ENCODE peak calls at places on chromosomes 7 and 10, in six cellular contexts. H is GM23248, D is HepG2, A is HCT116, G is psoas muscle, E is brain microvascular endothelial cell. M is an unnamed sample.

GRCh38 chr7:41224063-41224763 is 478.7 kb downstream of the INHBA start:
- DNase-seq in D (no peak), H (peak; percentile 60), E (peak; percentile 37), G (no peak), A (peak; percentile 51), M (no peak)

GRCh38 chr7:91228927-91229326 is 35.3 kb upstream of the FZD1 start:
- DNase-seq in D (no peak), E (no peak), H (peak; percentile 36), G (no peak), A (no peak), M (no peak)

GRCh38 chr7:139955098-139955820 is 107.5 kb downstream of the PARP12 start:
- DNase-seq in D (no peak), G (no peak), H (no peak), E (no peak), A (no peak), M (peak; percentile 49)

GRCh38 chr7:1140481-1141104 is 19.4 kb downstream of the ZFAND2A start:
- DNase-seq in D (no peak), A (no peak), G (no peak), H (no peak), E (no peak), M (no peak)

GRCh38 chr7:70177166-70177565 is 578.9 kb downstream of the AUTS2 start:
- DNase-seq in H (peak; percentile 93), E (peak; percentile 4), G (no peak), D (no peak), A (no peak), M (no peak)

GRCh38 chr7:36204044-36204663 is 51.1 kb downstream of the EEPD1 start:
- DNase-seq in D (no peak), G (no peak), H (no peak), E (no peak), A (no peak), M (no peak)

GRCh38 chr10:50152792-50153272 is 85.1 kb downstream of the WASHC2A start:
- DNase-seq in A (no peak), G (peak; percentile 48), D (no peak), E (no peak), H (peak; percentile 6), M (peak; percentile 45)

GRCh38 chr7:68629-69028 is 123.7 kb upstream of the FAM20C start:
- DNase-seq in D (no peak), G (peak; percentile 36), E (no peak), H (peak; percentile 70), A (no peak), M (peak; percentile 68)

GRCh38 chr10:104307576-104308438 is 30.5 kb downstream of the ITPRIP start:
- DNase-seq in D (no peak), E (peak; percentile 28), H (no peak), G (no peak), A (no peak), M (no peak)

GRCh38 chr7:7228967-7229366 is 46.6 kb downstream of the C1GALT1 start:
- DNase-seq in H (no peak), G (no peak), A (no peak), E (no peak), D (no peak), M (no peak)

GRCh38 chr7:128405345-128406146 is 4.2 kb downstream of the IMPDH1 start:
- DNase-seq in D (no peak), G (peak; percentile 71), E (no peak), A (no peak), H (peak; percentile 75), M (peak; percentile 94)

GRCh38 chr10:35328404-35329037 is 7.8 kb upstream of the CCNY start:
- DNase-seq in E (peak; percentile 69), A (no peak), D (no peak), H (peak; percentile 86), G (no peak), M (no peak)

GRCh38 chr10:17138450-17139062 is 8.9 kb upstream of the CUBN start:
- DNase-seq in G (no peak), E (no peak), H (no peak), A (no peak), D (peak; percentile 9), M (no peak)

GRCh38 chr10:72808001-72808400 is 85.5 kb upstream of the OIT3 start:
- DNase-seq in H (no peak), D (no peak), A (no peak), E (no peak), G (no peak), M (no peak)

GRCh38 chr7:33705333-33705833 is 200.0 kb upstream of the BMPER start:
- DNase-seq in G (no peak), A (no peak), D (no peak), H (no peak), E (no peak), M (peak; percentile 70)

GRCh38 chr10:81875680-81876252 is 772 bp downstream of the NRG3 start:
- DNase-seq in G (no peak), A (no peak), H (no peak), D (no peak), E (no peak), M (peak; percentile 62)

GRCh38 chr7:141974831-141975230 is 1.3 kb upstream of the TAS2R38 start:
- DNase-seq in H (peak; percentile 28), A (peak; percentile 28), D (peak; percentile 9), E (peak; percentile 20), G (no peak), M (peak; percentile 18)

GRCh38 chr7:73865738-73866445 is 4.9 kb downstream of the TMEM270 start:
- DNase-seq in A (no peak), G (peak; percentile 69), D (peak; percentile 34), E (peak; percentile 59), H (peak; percentile 84), M (peak; percentile 84)

GRCh38 chr7:137986252-137987010 is 15.5 kb downstream of the CREB3L2 start:
- DNase-seq in A (no peak), G (no peak), H (peak; percentile 91), E (no peak), D (peak; percentile 79), M (no peak)

GRCh38 chr7:31857178-31857577 is 170.2 kb downstream of the PPP1R17 start:
- DNase-seq in A (no peak), G (no peak), H (no peak), E (no peak), D (no peak), M (no peak)

GRCh38 chr10:14815681-14816080 is 22.2 kb downstream of the CDNF start:
- DNase-seq in H (no peak), G (no peak), E (no peak), A (no peak), D (no peak), M (no peak)

GRCh38 chr7:80372415-80372814 is 139.4 kb downstream of the GNAT3 start:
- DNase-seq in A (no peak), E (peak; percentile 19), H (peak; percentile 42), G (no peak), D (no peak), M (no peak)

GRCh38 chr10:73998623-73999622 is 1.0 kb downstream of the VCL start:
- DNase-seq in H (peak; percentile 89), G (peak; percentile 76), D (peak; percentile 27), E (peak; percentile 65), A (peak; percentile 34), M (peak; percentile 70)

GRCh38 chr7:79523426-79523825 is 70.0 kb upstream of the MAGI2 start:
- DNase-seq in H (peak; percentile 34), E (no peak), D (no peak), A (no peak), G (no peak), M (no peak)

GRCh38 chr10:1050555-1050954 is 1.6 kb upstream of the IDI1 start:
- DNase-seq in E (no peak), D (peak; percentile 75), H (peak; percentile 24), G (no peak), A (peak; percentile 60), M (peak; percentile 66)
- H3K4me3 ChIP-seq in E (peak overlapping the region; percentile 100), D (peak overlapping the region; percentile 80), H (peak overlapping the region; percentile 91), G (peak overlapping the region; percentile 89), A (peak overlapping the region; percentile 91), M (no peak overlapping the region)

DNA sequence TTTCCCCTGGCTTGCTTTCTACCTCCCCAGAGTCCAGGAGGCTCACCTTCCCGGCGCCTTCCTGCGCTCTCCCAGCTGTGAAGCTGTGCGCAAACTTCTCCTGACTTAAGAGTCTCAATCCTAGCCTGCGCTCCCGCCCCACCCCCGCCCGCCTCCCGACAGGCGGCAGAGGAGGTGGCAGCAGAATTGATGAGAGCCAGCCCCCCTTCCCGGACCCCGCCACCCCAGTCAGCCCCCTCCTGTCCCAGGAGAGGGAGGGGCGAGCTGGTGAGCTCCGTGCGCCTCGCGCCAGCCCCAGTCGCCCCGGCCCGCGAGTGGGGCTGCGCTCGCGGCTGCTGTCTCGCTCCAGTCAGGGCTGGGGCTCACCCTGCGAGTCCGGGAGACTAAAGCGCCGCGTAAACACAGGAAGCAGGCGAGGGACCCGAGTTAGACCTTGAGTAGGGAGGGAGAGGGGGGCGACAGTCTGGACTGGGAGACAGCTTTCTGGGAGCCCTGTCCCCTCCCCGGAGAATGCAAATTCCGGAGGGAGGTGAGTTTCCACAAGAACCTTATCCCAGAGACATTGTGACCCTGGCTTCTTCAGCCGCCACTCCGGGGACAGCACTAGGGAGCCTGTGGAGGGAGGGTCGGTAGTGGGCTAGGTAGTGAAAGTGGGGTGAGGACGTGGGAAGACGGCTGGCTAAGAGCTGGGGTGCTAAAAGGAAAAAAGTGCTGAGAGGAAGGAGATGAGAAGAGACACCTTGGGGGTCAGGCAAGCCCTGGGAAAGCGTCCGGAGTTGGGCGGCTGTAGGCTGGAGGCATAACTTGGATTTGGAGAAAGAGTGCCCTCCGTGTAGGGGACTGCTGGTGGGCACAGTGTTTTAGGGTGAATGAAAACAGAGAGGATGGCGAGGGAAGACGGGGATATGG is at the start of gene CALCR:
- DNase-seq in H (peak; percentile 8), D (no peak), G (no peak), A (no peak), E (no peak), M (peak; percentile 82)
- H3K27me3 ChIP-seq in H (peaks cover 56% of the 10 kb centered on the region), D (peaks cover 7% of the 10 kb centered on the region), G (peaks cover 8% of the 10 kb centered on the region), A (peaks cover 6% of the 10 kb centered on the region), E (peaks cover 65% of the 10 kb centered on the region), M (peaks cover 45% of the 10 kb centered on the region)

DNA sequence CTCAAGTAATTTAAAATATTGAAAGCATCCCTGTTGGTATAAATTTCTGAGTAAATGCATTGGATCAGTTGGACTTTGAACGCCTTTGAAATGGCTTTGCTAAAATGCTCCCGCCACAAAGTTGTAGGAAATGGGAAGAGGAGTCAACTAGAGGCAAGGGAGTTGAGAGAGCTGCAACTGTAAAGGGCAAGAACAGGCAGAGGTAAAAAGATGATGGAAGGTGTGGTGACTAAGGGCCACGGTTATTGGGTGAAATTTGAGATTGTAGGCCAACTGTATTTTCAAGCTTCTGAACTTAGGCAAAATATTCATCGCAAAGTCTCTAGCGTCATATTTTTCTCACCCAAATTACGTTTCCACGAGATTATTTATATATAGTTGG is 595 bp upstream of the SUMF2 start:
- DNase-seq in H (no peak), E (no peak), G (no peak), A (no peak), D (peak; percentile 54), M (no peak)
- H3K36me3 ChIP-seq in H (peaks cover 26% of the 10 kb centered on the region), E (peaks cover 39% of the 10 kb centered on the region), G (no peaks in the 10 kb centered on the region), A (peaks cover 21% of the 10 kb centered on the region), D (peaks cover 1% of the 10 kb centered on the region), M (peaks cover 19% of the 10 kb centered on the region)

GRCh38 chr7:102047167-102047566 is 229.7 kb downstream of the CUX1 start:
- DNase-seq in H (no peak), A (no peak), D (no peak), G (no peak), E (no peak), M (no peak)

GRCh38 chr7:102044984-102045673 is 227.7 kb downstream of the CUX1 start:
- DNase-seq in G (peak; percentile 77), H (peak; percentile 89), D (no peak), E (peak; percentile 67), A (peak; percentile 7), M (peak; percentile 43)

GRCh38 chr7:102044641-102044983 is 227.2 kb downstream of the CUX1 start:
- DNase-seq in A (no peak), D (no peak), G (no peak), H (peak; percentile 8), E (no peak), M (no peak)

GRCh38 chr7:102046373-102047117 is 229.1 kb downstream of the CUX1 start:
- DNase-seq in E (peak; percentile 7), H (peak; percentile 10), A (no peak), G (no peak), D (no peak), M (no peak)

GRCh38 chr7:102045681-102046372 is 228.4 kb downstream of the CUX1 start:
- DNase-seq in E (no peak), A (no peak), H (no peak), G (no peak), D (no peak), M (no peak)
- H3K4me3 ChIP-seq in E (no peak overlapping the region), A (peak overlapping the region; percentile 40), H (peak overlapping the region; percentile 63), G (peak overlapping the region; percentile 48), D (no peak overlapping the region), M (no peak overlapping the region)